ENCODE peak calls at places on chromosomes 3 and 15, in ten cellular contexts. M is foreskin fibroblast; U is coronary artery; C is MM.1S; Z is right atrium auricular region; Q is epithelial cell of esophagus; J is right cardiac atrium; G is CD8-positive, alpha-beta memory T cell; I is astrocyte; R is MG63. E is an unnamed sample.

GRCh38 chr3:177238661-177239216 is 41.5 kb upstream of the TBL1XR1 start:
- DNase-seq in R (no peak), I (no peak), U (no peak), C (no peak), Z (no peak), J (no peak), Q (no peak), G (no peak), M (no peak), E (no peak)

GRCh38 chr15:51736646-51737537 is 563 bp downstream of the LYSMD2 start:
- DNase-seq in Q (peak), J (peak), R (peak), I (no peak), G (peak), Z (no peak), C (no peak), M (peak), U (no peak), E (peak)

GRCh38 chr3:45131201-45131600 is 15.0 kb downstream of the CDCP1 start:
- DNase-seq in G (no peak), Z (no peak), I (no peak), U (no peak), C (no peak), R (no peak), J (no peak), M (peak), Q (no peak), E (no peak)

GRCh38 chr3:131361464-131362421 is 19.8 kb upstream of the NUDT16 start:
- DNase-seq in U (no peak), M (peak), G (no peak), J (peak), I (peak), R (no peak), Q (peak), C (peak), Z (peak), E (peak)

GRCh38 chr3:9715127-9715526 is 11.5 kb downstream of the CPNE9 start:
- DNase-seq in Q (peak), M (no peak), R (no peak), U (no peak), J (no peak), I (no peak), Z (no peak), C (no peak), G (no peak), E (no peak)

GRCh38 chr3:48403533-48404439 is 26.1 kb downstream of the PLXNB1 start:
- DNase-seq in C (no peak), U (no peak), J (no peak), M (no peak), I (no peak), R (no peak), G (no peak), Z (peak), Q (no peak), E (peak)

GRCh38 chr3:120557115-120557514 is 39.0 kb upstream of the NDUFB4 start:
- DNase-seq in R (no peak), M (no peak), J (no peak), Z (no peak), I (no peak), G (no peak), C (no peak), Q (no peak), U (no peak), E (no peak)

GRCh38 chr15:75192307-75192706 is 9.4 kb upstream of the C15orf39 start:
- DNase-seq in J (no peak), R (no peak), C (no peak), I (no peak), M (no peak), U (no peak), Z (no peak), G (no peak), Q (no peak), E (no peak)

GRCh38 chr3:148943531-148944200 is 47.7 kb upstream of the GYG1 start:
- DNase-seq in C (peak), I (peak), U (no peak), Z (no peak), M (peak), Q (peak), J (no peak), R (peak), G (peak), E (no peak)

GRCh38 chr3:152430223-152431002 is 161.7 kb downstream of the MBNL1 start:
- DNase-seq in C (no peak), Z (no peak), G (no peak), M (peak), U (no peak), J (peak), R (no peak), I (no peak), Q (no peak), E (no peak)

GRCh38 chr3:99645277-99646106 is 7.1 kb downstream of the COL8A1 start:
- DNase-seq in G (no peak), Z (no peak), C (no peak), Q (peak), J (no peak), R (peak), I (peak), M (peak), U (no peak), E (no peak)

GRCh38 chr3:179450321-179450720 is 949 bp downstream of the GNB4 start:
- DNase-seq in M (peak), C (no peak), Q (peak), I (peak), Z (no peak), G (no peak), R (no peak), J (no peak), U (no peak), E (no peak)

GRCh38 chr15:60751985-60752952 is 273.3 kb upstream of the ICE2 start:
- DNase-seq in I (peak), G (no peak), J (peak), Q (no peak), M (peak), R (peak), C (no peak), U (no peak), Z (peak), E (peak)

GRCh38 chr3:172217877-172218276 is 178.5 kb downstream of the FNDC3B start:
- DNase-seq in J (no peak), C (no peak), M (peak), R (no peak), Q (no peak), G (no peak), Z (no peak), I (peak), U (no peak), E (no peak)

GRCh38 chr3:127462111-127462655 is 128.3 kb downstream of the TPRA1 start:
- DNase-seq in G (no peak), M (no peak), Z (no peak), R (no peak), J (no peak), I (no peak), Q (no peak), C (no peak), U (no peak), E (no peak)

GRCh38 chr3:72630614-72631344 is 217.5 kb downstream of the SHQ1 start:
- DNase-seq in J (no peak), Z (no peak), U (no peak), M (no peak), I (no peak), R (no peak), Q (no peak), C (no peak), G (no peak), E (no peak)

GRCh38 chr3:69784854-69785523 is 45.7 kb downstream of the MITF start:
- DNase-seq in U (peak), C (no peak), G (no peak), Q (peak), M (peak), I (peak), R (peak), J (peak), Z (peak), E (peak)

GRCh38 chr3:155497930-155498647 is 204.6 kb upstream of the STRIT1 start:
- DNase-seq in C (no peak), Z (no peak), R (peak), I (peak), G (no peak), M (peak), J (no peak), Q (peak), U (no peak), E (no peak)

GRCh38 chr3:65568497-65568896 is 470.2 kb downstream of the MAGI1 start:
- DNase-seq in R (no peak), J (no peak), U (no peak), I (no peak), M (no peak), C (no peak), G (no peak), Z (no peak), Q (no peak), E (no peak)

GRCh38 chr3:71581451-71581980 is 2.0 kb downstream of the FOXP1 start:
- DNase-seq in M (peak), Z (no peak), I (no peak), C (no peak), J (peak), R (peak), Q (peak), U (peak), G (peak), E (peak)

GRCh38 chr3:140365872-140366697 is 311.8 kb upstream of the TRIM42 start:
- DNase-seq in Q (no peak), I (no peak), M (no peak), G (no peak), U (no peak), R (no peak), J (no peak), C (no peak), Z (no peak), E (no peak)

GRCh38 chr3:39065197-39065596 is 13.4 kb downstream of the WDR48 start:
- DNase-seq in M (peak), G (no peak), U (no peak), C (peak), Q (peak), I (peak), J (no peak), Z (no peak), R (peak), E (no peak)

GRCh38 chr15:69976366-69976994 is 121.2 kb downstream of the TLE3 start:
- DNase-seq in I (peak), R (no peak), Q (peak), M (peak), Z (no peak), C (peak), G (peak), U (no peak), J (no peak), E (no peak)

GRCh38 chr3:57382933-57383332 is 90.4 kb upstream of the ASB14 start:
- DNase-seq in I (peak), G (no peak), U (no peak), C (no peak), J (no peak), Q (peak), M (peak), R (no peak), Z (no peak), E (no peak)

GRCh38 chr3:44240061-44240460 is 1.6 kb upstream of the TOPAZ1 start:
- DNase-seq in Q (peak), Z (no peak), I (no peak), R (no peak), G (no peak), U (no peak), C (no peak), M (no peak), J (no peak), E (no peak)

GRCh38 chr15:39396979-39397615 is 183.8 kb upstream of the THBS1 start:
- DNase-seq in U (no peak), C (no peak), G (no peak), Q (no peak), M (no peak), Z (no peak), I (no peak), J (no peak), R (no peak), E (no peak)

GRCh38 chr15:73357999-73358665 is 10.6 kb downstream of the HCN4 start:
- DNase-seq in Q (no peak), I (no peak), M (no peak), G (no peak), C (no peak), J (no peak), U (no peak), Z (no peak), R (no peak), E (no peak)

GRCh38 chr15:81853349-81853748 is 192.5 kb downstream of the MEX3B start:
- DNase-seq in Q (no peak), J (no peak), R (no peak), C (no peak), M (no peak), U (no peak), Z (no peak), I (no peak), G (no peak), E (no peak)

GRCh38 chr15:66839511-66840112 is 137.6 kb downstream of the SMAD6 start:
- DNase-seq in J (no peak), Z (no peak), I (no peak), G (no peak), C (no peak), Q (no peak), U (no peak), M (peak), R (peak), E (no peak)

GRCh38 chr3:25863011-25863415 is 73.1 kb downstream of the OXSM start:
- DNase-seq in Z (no peak), I (no peak), M (no peak), R (no peak), U (no peak), Q (no peak), C (peak), J (no peak), G (no peak), E (no peak)

GRCh38 chr3:178671261-178672191 is 135.3 kb downstream of the KCNMB2 start:
- DNase-seq in I (peak), U (no peak), Z (no peak), G (no peak), C (no peak), Q (peak), M (peak), R (peak), J (no peak), E (no peak)

GRCh38 chr3:72483554-72484104 is 364.6 kb downstream of the SHQ1 start:
- DNase-seq in R (no peak), Q (no peak), U (no peak), C (no peak), G (no peak), J (no peak), I (no peak), M (no peak), Z (no peak), E (no peak)

GRCh38 chr3:73661262-73661661 is 36.5 kb upstream of the PDZRN3 start:
- DNase-seq in J (no peak), Z (no peak), Q (peak), I (peak), C (no peak), G (no peak), U (no peak), R (no peak), M (peak), E (no peak)

GRCh38 chr3:73245459-73245858 is 184.0 kb downstream of the EBLN2 start:
- DNase-seq in Q (peak), U (no peak), J (no peak), M (no peak), R (no peak), G (no peak), Z (no peak), I (no peak), C (no peak), E (no peak)

GRCh38 chr3:25037049-25037547 is 391.0 kb upstream of the RARB start:
- DNase-seq in J (no peak), I (peak), Q (no peak), M (peak), U (no peak), G (no peak), Z (no peak), R (no peak), C (no peak), E (no peak)

GRCh38 chr15:95298729-95299128 is 1031.8 kb upstream of the NR2F2 start:
- DNase-seq in J (no peak), Z (no peak), G (no peak), Q (no peak), R (no peak), I (no peak), M (no peak), C (no peak), U (no peak), E (no peak)

GRCh38 chr15:50906954-50907865 is 1.3 kb upstream of the AP4E1 start:
- DNase-seq in R (no peak), G (peak), Q (peak), Z (no peak), M (peak), U (no peak), C (peak), I (no peak), J (no peak), E (no peak)

GRCh38 chr3:116770815-116771450 is 61.4 kb downstream of the TUSC7 start:
- DNase-seq in C (peak), Z (peak), I (peak), M (peak), J (peak), R (peak), G (no peak), Q (peak), U (no peak), E (peak)

DNA sequence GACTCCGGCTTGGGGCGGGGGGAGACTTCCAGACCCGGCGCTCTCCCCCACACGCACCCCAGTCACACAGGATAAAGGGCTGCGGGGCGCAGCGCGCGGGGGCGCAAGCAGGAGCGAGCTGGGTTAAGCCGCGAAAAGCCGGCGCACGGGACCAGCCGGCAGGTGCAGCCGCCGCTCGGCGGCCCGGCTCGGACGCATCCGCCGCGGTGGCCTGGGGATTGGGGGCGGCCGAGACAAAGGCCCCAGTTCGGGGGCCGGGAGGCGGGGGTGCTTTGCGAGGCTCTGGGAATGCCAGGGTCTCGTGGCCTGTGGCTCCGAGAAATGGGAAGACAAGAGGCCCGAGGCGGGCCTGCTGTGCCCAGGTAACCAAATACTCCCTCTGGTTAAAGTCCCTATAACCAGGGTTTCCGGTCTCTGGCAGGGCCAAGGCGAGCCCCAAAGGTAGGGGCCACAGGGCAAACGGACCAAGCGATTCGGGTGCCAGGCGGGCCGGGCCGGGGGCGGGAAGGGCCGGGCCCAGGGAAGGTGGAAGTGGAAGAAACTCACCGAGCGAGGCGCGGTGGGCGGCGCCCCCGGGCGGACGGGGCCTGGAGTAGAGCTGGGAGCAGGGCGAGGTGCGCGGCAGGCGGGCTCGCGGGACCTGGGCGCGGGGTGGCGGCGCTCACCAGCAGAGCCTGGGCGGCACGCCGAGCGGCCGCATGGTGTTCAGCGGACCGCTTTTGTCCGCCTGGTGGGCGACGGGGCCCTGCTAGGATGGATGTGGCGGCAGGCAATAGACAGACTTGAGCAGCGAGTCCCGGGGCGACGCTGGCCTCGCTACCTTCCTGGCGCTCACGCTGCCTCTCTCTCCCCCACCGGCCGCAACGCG is at the start of gene GATA2:
- DNase-seq in G (no peak), C (no peak), I (no peak), Q (no peak), Z (no peak), U (peak), M (peak), J (peak), R (no peak), E (peak)
- H3K4me3 ChIP-seq in G (no peak), C (no peak), I (no peak), Q (no peak), Z (no peak), U (peak), M (no peak), J (no peak), R (no peak), E (no peak)

DNA sequence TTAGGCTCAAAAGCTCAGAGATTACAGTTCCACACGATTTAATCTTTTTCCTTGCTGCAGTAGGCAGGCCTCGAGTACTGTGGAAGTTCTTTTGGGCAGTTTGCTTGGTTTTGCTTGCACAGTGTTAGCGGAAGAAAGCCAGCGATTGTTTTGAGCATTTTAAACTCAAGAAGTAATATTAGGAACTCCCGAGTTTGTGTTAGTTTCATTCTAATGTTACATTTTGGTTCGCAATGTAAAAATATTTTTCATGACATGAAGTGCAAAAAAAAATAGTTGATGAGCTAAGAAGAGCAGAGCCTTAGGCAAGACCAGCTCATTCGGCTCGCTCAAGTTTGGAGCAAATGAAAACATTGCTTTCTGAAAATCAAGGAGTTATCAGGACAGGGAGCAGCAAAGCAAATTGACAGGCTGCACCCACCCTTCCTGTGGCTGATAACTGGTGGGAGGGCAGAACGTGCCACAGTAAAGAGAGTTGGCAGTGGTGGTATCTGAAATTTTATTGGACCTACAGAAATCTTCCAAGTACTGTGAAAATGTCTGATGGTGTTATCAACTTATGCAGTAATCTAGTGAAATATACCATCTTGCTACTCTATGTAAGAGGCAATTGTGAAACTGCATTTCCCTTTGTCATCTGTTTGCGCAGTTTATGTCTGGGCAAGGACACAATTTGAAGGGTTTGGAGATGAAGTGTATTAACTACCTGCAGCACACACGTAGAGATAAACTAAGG is 1.4 kb downstream of the PLCL2 start:
- DNase-seq in J (no peak), I (no peak), M (peak), R (no peak), Z (no peak), G (peak), U (no peak), Q (no peak), C (peak), E (no peak)
- H3K4me3 ChIP-seq in J (peak), I (peak), M (peak), R (peak), Z (peak), G (peak), U (peak), Q (peak), C (peak), E (peak)

GRCh38 chr3:129558076-129558771 is 15.2 kb downstream of the H1-8 start:
- DNase-seq in J (peak), Z (no peak), I (peak), Q (no peak), R (no peak), C (no peak), U (no peak), G (peak), M (peak), E (no peak)

GRCh38 chr3:129560931-129561594 is 18.1 kb downstream of the H1-8 start:
- DNase-seq in I (peak), C (no peak), M (peak), Z (peak), R (peak), J (peak), G (no peak), U (peak), Q (no peak), E (peak)

GRCh38 chr3:129558772-129559564 is 16.0 kb downstream of the H1-8 start:
- DNase-seq in I (peak), M (peak), Q (no peak), U (no peak), Z (no peak), J (peak), C (peak), G (no peak), R (peak), E (no peak)

GRCh38 chr3:129560269-129560787 is 17.4 kb downstream of the H1-8 start:
- DNase-seq in U (peak), M (peak), Z (peak), G (no peak), Q (no peak), I (no peak), C (no peak), R (peak), J (peak), E (peak)

DNA sequence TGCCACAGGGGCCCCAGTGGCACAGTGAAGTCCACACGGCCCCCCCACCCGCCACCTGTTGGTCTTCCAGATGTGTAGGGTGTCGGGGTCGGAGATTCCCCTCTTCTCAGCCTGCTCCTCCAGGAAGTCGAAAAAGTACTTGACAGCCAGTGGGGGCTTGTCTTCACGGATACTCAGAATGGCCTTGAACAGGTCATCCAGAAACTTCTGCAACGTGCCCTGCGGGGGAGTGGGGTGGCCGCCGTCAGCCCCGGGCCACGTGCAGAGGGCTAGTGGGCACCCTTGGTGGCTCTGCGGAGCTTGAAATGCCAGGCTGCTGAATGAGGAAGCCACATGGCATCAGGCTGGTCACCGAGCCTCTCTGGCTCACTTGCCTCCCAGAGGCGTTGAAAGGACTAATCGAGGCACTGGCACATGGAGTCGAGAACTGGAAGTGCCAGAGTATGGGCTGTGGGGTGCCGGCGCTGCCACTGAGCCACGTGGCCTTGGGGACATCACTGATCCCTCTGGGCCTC is 16.6 kb downstream of the H1-8 start:
- DNase-seq in Q (no peak), R (no peak), G (no peak), J (peak), C (no peak), Z (no peak), I (no peak), M (peak), U (no peak), E (no peak)
- H3K4me3 ChIP-seq in Q (no peak), R (no peak), G (no peak), J (no peak), C (no peak), Z (no peak), I (no peak), M (peak), U (no peak), E (no peak)

GRCh38 chr3:184582998-184583344 is 21.4 kb downstream of the EPHB3 start:
- DNase-seq in C (no peak), Q (no peak), M (no peak), G (no peak), I (no peak), R (no peak), J (no peak), Z (no peak), U (no peak), E (no peak)
- H3K4me3 ChIP-seq in C (no peak), Q (peak), M (peak), G (no peak), I (peak), R (no peak), J (peak), Z (peak), U (peak), E (peak)